ENCODE peak calls at places on chromosomes 12 and 14, in seven cellular contexts. U is gastrocnemius medialis, D is heart left ventricle, O is lower leg skin, M is GM12892, B is suprapubic skin, E is H1. J is an unnamed sample.

GRCh38 chr14:24279301-24280186 is 8.1 kb upstream of the RABGGTA start:
- DNase-seq in U (no peak), D (peak), O (no peak), M (no peak), B (no peak), E (no peak), J (no peak)

GRCh38 chr14:96109956-96110355 is 70.8 kb downstream of the C14orf132 start:
- DNase-seq in U (no peak), D (no peak), O (no peak), M (no peak), B (no peak), E (no peak), J (no peak)

GRCh38 chr12:117587646-117588287 is 226.3 kb upstream of the NOS1 start:
- DNase-seq in U (peak), D (peak), O (peak), M (peak), B (no peak), E (peak), J (peak)

GRCh38 chr12:1927051-1927680 is 8.7 kb upstream of the CACNA2D4 start:
- DNase-seq in U (no peak), D (no peak), O (no peak), M (no peak), B (no peak), E (peak), J (no peak)

GRCh38 chr14:105045710-105046326 is 19.4 kb downstream of the GPR132 start:
- DNase-seq in U (peak), D (peak), O (peak), M (peak), B (peak), E (peak), J (peak)

GRCh38 chr12:113208041-113208934 is 13.0 kb upstream of the TPCN1 start:
- DNase-seq in U (peak), D (peak), O (peak), M (no peak), B (no peak), E (no peak), J (peak)

GRCh38 chr12:95182868-95183415 is 34.3 kb downstream of the FGD6 start:
- DNase-seq in U (no peak), D (no peak), O (no peak), M (no peak), B (no peak), E (no peak), J (peak)

GRCh38 chr12:50799908-50800307 is 36.0 kb downstream of the ATF1 start:
- DNase-seq in U (no peak), D (no peak), O (no peak), M (no peak), B (no peak), E (no peak), J (peak)

GRCh38 chr12:132806857-132807256 is 21.8 kb downstream of the GOLGA3 start:
- DNase-seq in U (no peak), D (no peak), O (no peak), M (no peak), B (no peak), E (no peak), J (no peak)

GRCh38 chr12:50157259-50157658 is 9.9 kb downstream of the CERS5 start:
- DNase-seq in U (no peak), D (no peak), O (no peak), M (no peak), B (no peak), E (no peak), J (no peak)

GRCh38 chr14:67515386-67516079 is 17.6 kb upstream of the PLEKHH1 start:
- DNase-seq in U (no peak), D (no peak), O (no peak), M (peak), B (no peak), E (peak), J (peak)

GRCh38 chr12:54749191-54749818 is 101.1 kb upstream of the DCD start:
- DNase-seq in U (no peak), D (no peak), O (no peak), M (no peak), B (no peak), E (no peak), J (peak)

GRCh38 chr12:24034160-24034559 is 84.7 kb upstream of the SOX5 start:
- DNase-seq in U (no peak), D (no peak), O (no peak), M (no peak), B (no peak), E (no peak), J (no peak)

GRCh38 chr12:24034894-24035293 is 85.4 kb upstream of the SOX5 start:
- DNase-seq in U (no peak), D (no peak), O (no peak), M (no peak), B (no peak), E (no peak), J (no peak)

GRCh38 chr12:24039113-24039525 is 89.6 kb upstream of the SOX5 start:
- DNase-seq in U (no peak), D (no peak), O (no peak), M (no peak), B (no peak), E (no peak), J (no peak)

GRCh38 chr12:24036438-24037204 is 87.2 kb upstream of the SOX5 start:
- DNase-seq in U (no peak), D (no peak), O (no peak), M (no peak), B (no peak), E (no peak), J (no peak)

DNA sequence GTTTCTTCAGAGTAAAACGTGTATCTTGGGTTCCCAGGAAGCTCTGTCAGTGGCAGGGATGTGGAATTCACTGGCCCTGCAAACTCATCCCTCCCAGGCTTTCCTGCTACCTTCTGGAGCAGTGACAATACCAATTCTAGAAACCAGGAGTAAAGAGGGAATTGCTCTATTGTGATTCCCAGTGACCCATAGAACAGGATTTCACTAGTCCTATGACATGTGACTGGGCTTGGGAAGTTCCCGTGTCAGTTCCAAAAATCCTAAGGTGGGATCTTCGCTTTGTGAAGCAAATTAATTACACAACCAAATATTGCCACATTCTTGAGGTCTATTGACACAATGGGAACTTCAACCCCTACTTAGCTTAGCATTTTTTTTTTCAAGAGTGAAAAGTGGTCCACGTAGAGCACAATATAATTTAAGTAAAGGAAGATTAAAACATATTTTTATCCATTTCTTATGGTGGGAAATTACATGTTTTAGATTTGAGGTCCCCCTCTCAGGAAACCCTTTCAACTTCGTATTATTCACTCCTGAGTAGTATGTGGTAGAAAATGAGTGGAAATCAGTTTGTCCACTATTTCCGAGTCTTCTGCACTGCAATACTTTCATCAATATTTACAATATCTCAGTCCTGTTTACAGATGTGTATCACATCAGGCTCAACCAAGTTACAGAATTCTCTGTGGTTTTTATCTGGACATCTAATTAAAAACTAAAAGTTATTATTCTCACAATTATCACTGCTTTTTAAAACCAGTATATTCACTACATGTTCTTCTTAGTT is 88.9 kb upstream of the SOX5 start:
- DNase-seq in U (no peak), D (no peak), O (no peak), M (no peak), B (no peak), E (no peak), J (no peak)
- TF ChIP-seq POLR2A in U (no peak), D (no peak), O (no peak), M (no peak), B (no peak), E (no peak), J (no peak)

DNA sequence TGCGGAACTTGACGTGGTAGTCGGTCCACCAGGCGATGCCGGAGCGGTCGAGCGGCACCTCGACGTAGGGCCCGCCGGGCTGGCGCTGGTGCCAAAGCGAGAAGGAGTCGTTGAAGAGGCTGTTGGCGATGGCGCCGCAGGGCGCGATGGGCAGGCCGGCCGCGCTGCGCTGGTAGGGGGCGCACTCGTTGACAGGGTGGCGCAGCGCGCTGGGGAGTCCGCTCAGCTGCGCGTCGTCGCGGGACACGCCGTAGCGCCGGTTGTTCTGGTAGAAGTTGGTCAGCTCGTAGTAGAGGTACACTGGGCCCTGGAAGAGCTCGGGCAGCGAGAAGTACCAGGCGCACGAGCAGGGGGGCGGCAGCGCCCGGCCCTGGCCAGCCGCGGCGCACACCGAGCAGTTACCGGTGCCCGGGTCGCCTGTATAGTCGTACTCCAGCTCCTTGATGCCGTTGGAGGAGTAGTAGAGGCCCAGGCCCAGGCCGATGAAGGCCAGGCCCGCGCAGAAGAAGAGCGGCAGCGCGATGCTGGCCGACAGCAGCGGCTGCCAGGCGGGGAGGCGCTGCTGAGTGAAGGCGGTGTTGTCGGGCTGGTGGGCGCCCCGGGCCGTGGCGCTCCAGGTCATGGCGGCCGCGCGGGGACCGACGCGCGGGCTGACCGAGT is 482 bp downstream of the TMEM30B start:
- DNase-seq in U (peak), D (peak), O (peak), M (peak), B (peak), E (peak), J (peak)
- TF ChIP-seq POLR2A in U (peak), D (no peak), O (no peak), M (no peak), B (peak), E (no peak), J (no peak)

GRCh38 chr14:33460119-33460518 is 490.8 kb downstream of the EGLN3 start:
- DNase-seq in U (no peak), D (no peak), O (no peak), M (no peak), B (no peak), E (no peak), J (no peak)
- TF ChIP-seq POLR2A in U (no peak), D (no peak), O (no peak), M (no peak), B (no peak), E (no peak), J (no peak)

DNA sequence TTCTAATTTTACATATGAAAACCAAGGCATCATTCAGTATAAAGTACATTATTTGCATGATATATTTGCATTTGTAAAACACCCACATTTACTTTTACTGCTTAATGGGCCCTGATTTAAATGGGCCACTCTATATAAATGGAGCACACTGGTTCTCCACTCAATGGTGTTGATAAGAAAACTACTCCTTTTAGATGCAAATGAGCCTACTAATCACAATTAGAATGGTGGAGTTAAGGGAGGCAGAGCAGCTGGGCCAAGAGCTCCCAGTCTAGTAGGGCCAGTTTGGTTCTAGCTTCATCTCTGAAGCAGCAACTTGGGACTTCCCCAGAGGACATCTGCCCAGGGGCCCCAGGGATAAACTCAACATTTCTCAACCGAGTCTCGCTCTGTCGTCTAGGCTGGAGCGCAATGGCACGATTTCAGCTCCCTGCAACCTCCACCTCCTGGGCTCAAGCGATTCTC is 120.7 kb downstream of the FOXN3 start:
- DNase-seq in U (no peak), D (no peak), O (no peak), M (no peak), B (no peak), E (no peak), J (no peak)
- TF ChIP-seq POLR2A in U (no peak), D (no peak), O (no peak), M (no peak), B (no peak), E (peak), J (no peak)

GRCh38 chr12:10722502-10722904 is 620 bp downstream of the YBX3 start:
- DNase-seq in U (no peak), D (peak), O (no peak), M (peak), B (peak), E (peak), J (peak)
- TF ChIP-seq POLR2A in U (no peak), D (no peak), O (no peak), M (peak), B (no peak), E (no peak), J (no peak)

GRCh38 chr12:66195242-66195641 is 6.2 kb downstream of the IRAK3 start:
- DNase-seq in U (no peak), D (no peak), O (no peak), M (no peak), B (no peak), E (no peak), J (no peak)

GRCh38 chr12:66199141-66199540 is 10.1 kb downstream of the IRAK3 start:
- DNase-seq in U (no peak), D (no peak), O (no peak), M (no peak), B (no peak), E (no peak), J (no peak)

GRCh38 chr12:66197413-66198055 is 8.5 kb downstream of the IRAK3 start:
- DNase-seq in U (no peak), D (no peak), O (no peak), M (no peak), B (no peak), E (no peak), J (no peak)

GRCh38 chr12:66194122-66194521 is 5.1 kb downstream of the IRAK3 start:
- DNase-seq in U (no peak), D (no peak), O (no peak), M (no peak), B (no peak), E (no peak), J (no peak)

DNA sequence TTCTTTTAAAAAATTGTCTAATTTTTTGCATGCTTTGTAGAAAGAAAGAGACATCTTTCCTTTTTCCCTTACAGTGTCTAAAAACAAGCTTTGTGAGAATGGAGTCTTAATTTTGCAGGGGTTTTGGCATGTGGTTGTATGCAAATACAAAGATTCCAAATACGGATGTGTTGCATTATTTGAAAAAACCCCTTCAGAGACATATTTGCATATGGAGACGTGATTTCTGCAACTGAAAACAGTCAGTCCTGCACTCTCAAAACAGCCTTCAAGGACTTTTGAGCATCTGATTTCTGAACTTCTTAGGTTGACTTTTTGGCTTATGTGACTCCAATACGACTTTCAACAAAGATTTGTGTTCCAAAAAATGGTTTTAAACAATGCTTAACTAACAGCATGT is 7.8 kb downstream of the IRAK3 start:
- DNase-seq in U (no peak), D (no peak), O (no peak), M (no peak), B (no peak), E (no peak), J (no peak)
- TF ChIP-seq POLR2A in U (no peak), D (no peak), O (no peak), M (no peak), B (no peak), E (no peak), J (no peak)

J was measured in erythroblast.